ENCODE peak calls at places on chromosomes 3 and 15, in nine cellular contexts. F is H54; G is astrocyte; Z is ELR; P is ascending aorta; M is T-helper 9 cell; D is fibroblast of pulmonary artery; O is hippocampal formation; N is CD8-positive, alpha-beta memory T cell. T is an unnamed sample.

GRCh38 chr3:14019459-14019858 is 105.2 kb downstream of the CHCHD4 start:
- DNase-seq in F (no peak), N (no peak), D (no peak), O (no peak), G (no peak), M (no peak), Z (no peak), P (no peak), T (peak)

GRCh38 chr3:52454938-52455282 is 494 bp upstream of the NISCH start:
- DNase-seq in Z (no peak), D (no peak), N (no peak), G (no peak), O (no peak), M (no peak), P (no peak), F (no peak), T (no peak)

GRCh38 chr3:164095279-164095678 is 983.0 kb downstream of the SI start:
- DNase-seq in G (no peak), Z (peak), F (no peak), D (no peak), M (no peak), O (no peak), N (no peak), P (no peak), T (no peak)

GRCh38 chr3:12545473-12545791 is at the start of gene MKRN2OS:
- DNase-seq in N (no peak), P (no peak), Z (no peak), D (no peak), G (no peak), O (no peak), F (no peak), M (no peak), T (no peak)

GRCh38 chr3:109081746-109082510 is 36.0 kb downstream of the MORC1 start:
- DNase-seq in P (no peak), F (peak), O (no peak), M (no peak), Z (peak), D (peak), N (no peak), G (peak), T (peak)

GRCh38 chr3:42535981-42536784 is 33.7 kb downstream of the VIPR1 start:
- DNase-seq in F (peak), D (peak), P (no peak), G (no peak), N (no peak), Z (peak), M (peak), O (no peak), T (no peak)

GRCh38 chr3:12967751-12968209 is 105.4 kb downstream of the IQSEC1 start:
- DNase-seq in O (peak), P (peak), D (peak), F (peak), Z (peak), M (peak), N (peak), G (peak), T (peak)

GRCh38 chr15:35751421-35752133 is 205.6 kb upstream of the DPH6 start:
- DNase-seq in Z (peak), D (peak), G (peak), P (no peak), O (peak), F (peak), N (peak), M (peak), T (peak)

GRCh38 chr15:74422723-74423442 is 10.9 kb downstream of the SEMA7A start:
- DNase-seq in Z (peak), M (no peak), G (peak), N (no peak), P (no peak), D (peak), O (peak), F (peak), T (peak)

GRCh38 chr15:89021224-89021623 is 67.0 kb upstream of the ABHD2 start:
- DNase-seq in D (no peak), N (no peak), O (no peak), F (no peak), M (no peak), Z (no peak), G (no peak), P (no peak), T (no peak)

GRCh38 chr15:80424381-80424780 is 20.2 kb downstream of the ARNT2 start:
- DNase-seq in N (no peak), P (no peak), O (no peak), Z (peak), G (peak), D (no peak), F (no peak), M (no peak), T (peak)

GRCh38 chr3:118977671-118978392 is 56.8 kb downstream of the IGSF11 start:
- DNase-seq in O (no peak), G (no peak), P (no peak), D (no peak), N (no peak), Z (no peak), M (no peak), F (no peak), T (no peak)

GRCh38 chr3:130968231-130968630 is 58.4 kb downstream of the ASTE1 start:
- DNase-seq in O (no peak), Z (peak), M (no peak), D (peak), P (no peak), G (peak), F (no peak), N (no peak), T (no peak)

GRCh38 chr3:149390772-149391212 is 13.3 kb upstream of the TM4SF1 start:
- DNase-seq in O (no peak), D (no peak), M (no peak), G (no peak), N (no peak), Z (peak), F (no peak), P (no peak), T (no peak)

GRCh38 chr15:101045835-101046691 is 126.9 kb downstream of the LRRK1 start:
- DNase-seq in P (no peak), F (no peak), N (no peak), G (no peak), M (no peak), Z (no peak), O (no peak), D (no peak), T (no peak)

GRCh38 chr3:128504957-128505730 is 12.1 kb upstream of the GATA2 start:
- DNase-seq in P (no peak), F (no peak), N (no peak), Z (no peak), D (no peak), O (no peak), M (no peak), G (no peak), T (no peak)

GRCh38 chr3:31610700-31611275 is 78.1 kb downstream of the STT3B start:
- DNase-seq in N (no peak), F (peak), O (no peak), P (no peak), M (no peak), G (peak), Z (peak), D (peak), T (peak)

GRCh38 chr3:196712514-196713413 is 587 bp downstream of the PIGX start:
- DNase-seq in M (peak), P (no peak), G (peak), D (peak), F (peak), O (peak), Z (no peak), N (peak), T (peak)

GRCh38 chr3:11096266-11097135 is 57.8 kb upstream of the HRH1 start:
- DNase-seq in M (no peak), O (peak), G (peak), Z (peak), N (no peak), P (peak), F (peak), D (peak), T (peak)

GRCh38 chr3:482479-482878 is 285.9 kb downstream of the CHL1 start:
- DNase-seq in D (no peak), F (no peak), G (no peak), P (no peak), N (no peak), Z (no peak), O (no peak), M (no peak), T (no peak)

GRCh38 chr3:187739561-187740445 is 5.5 kb downstream of the BCL6 start:
- DNase-seq in Z (peak), G (peak), P (peak), M (peak), N (peak), O (peak), D (peak), F (no peak), T (peak)

GRCh38 chr3:54835701-54836100 is 92.2 kb downstream of the LRTM1 start:
- DNase-seq in N (no peak), O (no peak), M (no peak), Z (no peak), P (no peak), G (no peak), D (no peak), F (no peak), T (no peak)

GRCh38 chr3:67940200-67940952 is 286.0 kb upstream of the SUCLG2 start:
- DNase-seq in P (no peak), G (no peak), O (no peak), M (no peak), F (no peak), N (no peak), D (peak), Z (peak), T (peak)

GRCh38 chr3:43733459-43734384 is 43.0 kb downstream of the ABHD5 start:
- DNase-seq in M (no peak), O (no peak), P (peak), F (no peak), N (no peak), D (peak), G (peak), Z (no peak), T (peak)

GRCh38 chr3:64167346-64167745 is 57.9 kb downstream of the PRICKLE2 start:
- DNase-seq in Z (no peak), G (no peak), O (no peak), N (no peak), F (no peak), M (no peak), D (no peak), P (no peak), T (no peak)

GRCh38 chr15:101669744-101670143 is 17.6 kb upstream of the TM2D3 start:
- DNase-seq in P (no peak), O (no peak), N (no peak), D (peak), M (no peak), Z (peak), G (no peak), F (no peak), T (no peak)

T was measured in LHCN-M2.